ENCODE peak calls at places on chromosome 18, in six cellular contexts. One of them, this sample, is unnamed.

GRCh38 chr18:59848002-59848401 is 51.8 kb upstream of the PMAIP1 start:
- DNase-seq in H1: no peak
- DNase-seq in K562: no peak
- DNase-seq in GM12892: no peak
- DNase-seq in HepG2: no peak
- DNase-seq in GM12878: no peak
- DNase-seq in this sample: no peak

GRCh38 chr18:73316513-73316912 is 448.7 kb upstream of the NETO1 start:
- DNase-seq in H1: no peak
- DNase-seq in K562: no peak
- DNase-seq in GM12892: no peak
- DNase-seq in HepG2: no peak
- DNase-seq in GM12878: no peak
- DNase-seq in this sample: no peak

GRCh38 chr18:69400976-69401474 is 337 bp downstream of the DOK6 start:
- DNase-seq in H1: peak; percentile 62
- DNase-seq in K562: no peak
- DNase-seq in GM12892: peak; percentile 9
- DNase-seq in HepG2: no peak
- DNase-seq in GM12878: no peak
- DNase-seq in this sample: no peak

GRCh38 chr18:52339891-52340371 is at the start of gene DCC:
- DNase-seq in H1: peak; percentile 72
- DNase-seq in K562: peak; percentile 0
- DNase-seq in GM12892: no peak
- DNase-seq in HepG2: peak; percentile 2
- DNase-seq in GM12878: no peak
- DNase-seq in this sample: no peak

GRCh38 chr18:10140928-10141327 is 227.1 kb downstream of the VAPA start:
- DNase-seq in H1: peak; percentile 45
- DNase-seq in K562: no peak
- DNase-seq in GM12892: no peak
- DNase-seq in HepG2: peak; percentile 85
- DNase-seq in GM12878: no peak
- DNase-seq in this sample: no peak

GRCh38 chr18:69895081-69896047 is 52.3 kb downstream of the CD226 start:
- DNase-seq in H1: no peak
- DNase-seq in K562: no peak
- DNase-seq in GM12892: no peak
- DNase-seq in HepG2: no peak
- DNase-seq in GM12878: no peak
- DNase-seq in this sample: no peak

GRCh38 chr18:66694857-66695256 is 91.0 kb upstream of the CDH19 start:
- DNase-seq in H1: no peak
- DNase-seq in K562: no peak
- DNase-seq in GM12892: no peak
- DNase-seq in HepG2: no peak
- DNase-seq in GM12878: no peak
- DNase-seq in this sample: no peak

GRCh38 chr18:44098551-44099098 is 582.1 kb upstream of the SETBP1 start:
- DNase-seq in H1: peak; percentile 58
- DNase-seq in K562: no peak
- DNase-seq in GM12892: no peak
- DNase-seq in HepG2: no peak
- DNase-seq in GM12878: no peak
- DNase-seq in this sample: no peak

GRCh38 chr18:35553300-35553699 is 28.2 kb upstream of the GALNT1 start:
- DNase-seq in H1: no peak
- DNase-seq in K562: no peak
- DNase-seq in GM12892: no peak
- DNase-seq in HepG2: peak; percentile 87
- DNase-seq in GM12878: no peak
- DNase-seq in this sample: no peak

GRCh38 chr18:45562567-45563479 is 52.5 kb upstream of the SLC14A2 start:
- DNase-seq in H1: no peak
- DNase-seq in K562: no peak
- DNase-seq in GM12892: no peak
- DNase-seq in HepG2: no peak
- DNase-seq in GM12878: no peak
- DNase-seq in this sample: no peak

GRCh38 chr18:1104265-1104792 is 199.7 kb downstream of the ADCYAP1 start:
- DNase-seq in H1: no peak
- DNase-seq in K562: no peak
- DNase-seq in GM12892: no peak
- DNase-seq in HepG2: no peak
- DNase-seq in GM12878: no peak
- DNase-seq in this sample: no peak
- TF ChIP-seq TAF1 in H1: no peak
- TF ChIP-seq TAF1 in K562: no peak
- TF ChIP-seq TAF1 in GM12892: no peak
- TF ChIP-seq TAF1 in HepG2: no peak
- TF ChIP-seq TAF1 in GM12878: no peak
- TF ChIP-seq TAF1 in this sample: no peak

GRCh38 chr18:67876866-67877265 is 360.3 kb upstream of the DSEL start:
- DNase-seq in H1: no peak
- DNase-seq in K562: no peak
- DNase-seq in GM12892: no peak
- DNase-seq in HepG2: no peak
- DNase-seq in GM12878: no peak
- DNase-seq in this sample: no peak

GRCh38 chr18:67875936-67876335 is 359.4 kb upstream of the DSEL start:
- DNase-seq in H1: no peak
- DNase-seq in K562: no peak
- DNase-seq in GM12892: no peak
- DNase-seq in HepG2: no peak
- DNase-seq in GM12878: no peak
- DNase-seq in this sample: no peak

DNA sequence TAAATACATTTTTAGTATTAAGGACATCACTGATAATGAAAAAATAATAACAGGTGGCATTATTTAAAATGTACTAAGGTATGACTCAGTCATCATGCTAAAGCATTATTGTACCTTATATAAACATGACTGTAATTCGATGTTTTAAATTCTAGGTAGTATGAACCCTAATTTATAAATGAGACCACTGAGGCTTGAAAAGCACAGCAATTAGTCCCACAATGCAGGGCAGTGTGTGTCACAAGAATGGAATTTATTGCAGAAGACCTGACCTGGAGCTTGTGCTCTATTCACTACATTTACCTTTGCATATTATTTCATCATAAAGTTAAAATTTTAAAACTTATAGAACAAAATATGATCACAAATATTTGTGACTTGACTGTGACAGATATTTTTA is 358.5 kb upstream of the DSEL start:
- DNase-seq in H1: no peak
- DNase-seq in K562: no peak
- DNase-seq in GM12892: no peak
- DNase-seq in HepG2: no peak
- DNase-seq in GM12878: no peak
- DNase-seq in this sample: no peak
- TF ChIP-seq POLR2A in H1: no peak
- TF ChIP-seq POLR2A in K562: no peak
- TF ChIP-seq POLR2A in GM12892: no peak
- TF ChIP-seq POLR2A in HepG2: no peak
- TF ChIP-seq POLR2A in GM12878: no peak
- TF ChIP-seq POLR2A in this sample: no peak

DNA sequence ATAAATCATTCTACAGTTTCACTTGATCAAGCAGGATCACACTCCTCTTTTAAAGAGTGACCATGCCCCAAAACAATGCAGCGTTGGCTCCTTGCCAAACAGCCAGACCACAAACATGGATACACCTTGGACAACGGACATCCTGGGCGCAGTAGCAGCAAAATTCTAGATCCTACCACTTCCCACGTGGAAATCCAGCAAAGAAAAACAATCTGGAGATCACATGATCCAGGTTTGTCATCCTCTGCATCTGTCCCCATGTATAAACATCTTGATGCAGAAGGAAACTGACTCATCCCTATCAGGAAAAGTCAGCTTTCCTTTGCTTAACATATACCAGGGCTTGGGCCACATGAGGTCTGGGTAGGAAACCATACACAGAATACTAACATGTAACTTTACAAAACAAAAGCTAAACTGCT is 53.1 kb downstream of the ZNF521 start:
- DNase-seq in H1: no peak
- DNase-seq in K562: peak; percentile 53
- DNase-seq in GM12892: no peak
- DNase-seq in HepG2: no peak
- DNase-seq in GM12878: no peak
- DNase-seq in this sample: no peak
- TF ChIP-seq TAF1 in H1: no peak
- TF ChIP-seq TAF1 in K562: no peak
- TF ChIP-seq TAF1 in GM12892: no peak
- TF ChIP-seq TAF1 in HepG2: no peak
- TF ChIP-seq TAF1 in GM12878: no peak
- TF ChIP-seq TAF1 in this sample: no peak

GRCh38 chr18:26657618-26658581 is 109.5 kb upstream of the KCTD1 start:
- DNase-seq in H1: no peak
- DNase-seq in K562: no peak
- DNase-seq in GM12892: no peak
- DNase-seq in HepG2: no peak
- DNase-seq in GM12878: no peak
- DNase-seq in this sample: no peak

GRCh38 chr18:26656401-26656943 is 108.1 kb upstream of the KCTD1 start:
- DNase-seq in H1: peak; percentile 59
- DNase-seq in K562: no peak
- DNase-seq in GM12892: no peak
- DNase-seq in HepG2: no peak
- DNase-seq in GM12878: no peak
- DNase-seq in this sample: peak; percentile 32

GRCh38 chr18:26655614-26656400 is 107.5 kb upstream of the KCTD1 start:
- DNase-seq in H1: peak; percentile 78
- DNase-seq in K562: no peak
- DNase-seq in GM12892: no peak
- DNase-seq in HepG2: no peak
- DNase-seq in GM12878: no peak
- DNase-seq in this sample: no peak

GRCh38 chr18:26655010-26655613 is 106.8 kb upstream of the KCTD1 start:
- DNase-seq in H1: no peak
- DNase-seq in K562: no peak
- DNase-seq in GM12892: no peak
- DNase-seq in HepG2: no peak
- DNase-seq in GM12878: no peak
- DNase-seq in this sample: no peak

GRCh38 chr18:26656944-26657536 is 108.7 kb upstream of the KCTD1 start:
- DNase-seq in H1: peak; percentile 82
- DNase-seq in K562: no peak
- DNase-seq in GM12892: peak; percentile 51
- DNase-seq in HepG2: peak; percentile 6
- DNase-seq in GM12878: no peak
- DNase-seq in this sample: peak; percentile 47
- TF ChIP-seq POLR2A in H1: peak; percentile 77
- TF ChIP-seq POLR2A in K562: no peak
- TF ChIP-seq POLR2A in GM12892: no peak
- TF ChIP-seq POLR2A in HepG2: no peak
- TF ChIP-seq POLR2A in GM12878: peak; percentile 17
- TF ChIP-seq POLR2A in this sample: no peak

GRCh38 chr18:56812674-56813073 is 161.5 kb downstream of the WDR7 start:
- DNase-seq in H1: no peak
- DNase-seq in K562: no peak
- DNase-seq in GM12892: no peak
- DNase-seq in HepG2: no peak
- DNase-seq in GM12878: no peak
- DNase-seq in this sample: no peak

DNA sequence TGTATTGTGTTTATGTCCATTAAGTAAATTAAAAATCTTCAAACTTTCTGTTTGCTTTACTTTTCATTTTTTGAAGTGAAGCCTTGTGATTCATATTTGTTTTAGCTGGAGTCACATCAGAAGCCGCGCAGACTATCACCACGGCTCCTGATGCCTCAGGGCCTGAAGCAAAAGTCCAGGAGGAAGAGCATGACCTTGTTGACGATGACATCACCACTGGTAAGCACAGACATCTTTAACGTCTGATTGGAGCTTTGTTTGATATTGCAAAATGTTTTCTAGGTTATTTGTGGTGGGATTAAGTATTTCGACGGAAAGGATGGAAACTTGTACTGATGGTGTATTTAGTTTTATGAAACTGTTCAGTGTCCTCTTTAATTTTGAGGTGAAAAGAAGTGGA is 164.8 kb downstream of the WDR7 start:
- DNase-seq in H1: no peak
- DNase-seq in K562: no peak
- DNase-seq in GM12892: no peak
- DNase-seq in HepG2: peak; percentile 48
- DNase-seq in GM12878: no peak
- DNase-seq in this sample: no peak
- TF ChIP-seq TAF1 in H1: no peak
- TF ChIP-seq TAF1 in K562: no peak
- TF ChIP-seq TAF1 in GM12892: no peak
- TF ChIP-seq TAF1 in HepG2: no peak
- TF ChIP-seq TAF1 in GM12878: no peak
- TF ChIP-seq TAF1 in this sample: no peak

This sample was measured in GM12891.